ENCODE peak calls at places on chromosomes 11 and 22, in six cellular contexts. M, S, B, A, T and L are unnamed samples.

GRCh38 chr11:18706330-18707243 is 8.0 kb downstream of the TMEM86A start:
- DNase-seq in M (peak; percentile 37), S (peak; percentile 65), T (peak; percentile 60), A (peak; percentile 43), B (peak; percentile 53), L (no peak)

GRCh38 chr11:23539556-23539955 is 679.3 kb upstream of the CCDC179 start:
- DNase-seq in A (no peak), B (no peak), S (no peak), T (no peak), M (no peak), L (no peak)

GRCh38 chr11:70068950-70069349 is 9.2 kb upstream of the ANO1 start:
- DNase-seq in T (no peak), M (no peak), B (no peak), A (no peak), S (no peak), L (no peak)

GRCh38 chr22:29979645-29980303 is 96.8 kb downstream of the MTMR3 start:
- DNase-seq in S (no peak), A (no peak), T (no peak), M (no peak), B (no peak), L (no peak)

GRCh38 chr11:10371926-10372641 is 67.2 kb downstream of the ADM start:
- DNase-seq in M (no peak), T (no peak), S (no peak), B (no peak), A (no peak), L (no peak)

GRCh38 chr11:119666061-119666460 is 62.9 kb downstream of the NECTIN1 start:
- DNase-seq in T (no peak), M (no peak), B (no peak), S (no peak), A (no peak), L (no peak)

GRCh38 chr11:105937331-105937730 is 84.7 kb downstream of the MSANTD4 start:
- DNase-seq in B (no peak), A (no peak), S (no peak), M (no peak), T (no peak), L (no peak)

GRCh38 chr22:20761536-20761935 is 12.4 kb upstream of the SERPIND1 start:
- DNase-seq in T (no peak), B (no peak), S (no peak), A (no peak), M (no peak), L (no peak)

GRCh38 chr11:106815209-106815608 is 203.1 kb downstream of the GUCY1A2 start:
- DNase-seq in B (no peak), A (no peak), T (no peak), M (no peak), S (no peak), L (no peak)

GRCh38 chr11:3021125-3021524 is 29.0 kb upstream of the NAP1L4 start:
- DNase-seq in M (peak; percentile 29), S (peak; percentile 72), B (no peak), T (no peak), A (no peak), L (no peak)

GRCh38 chr11:45056529-45056928 is 89.9 kb upstream of the PRDM11 start:
- DNase-seq in M (no peak), S (no peak), B (no peak), A (no peak), T (no peak), L (no peak)

GRCh38 chr11:28343304-28344233 is 235.4 kb downstream of the METTL15 start:
- DNase-seq in M (no peak), A (no peak), T (no peak), B (no peak), S (peak; percentile 14), L (no peak)

GRCh38 chr11:108958446-108959123 is 293.7 kb downstream of the DDX10 start:
- DNase-seq in A (no peak), T (no peak), S (no peak), B (no peak), M (no peak), L (no peak)

GRCh38 chr11:727859-728748 is 19.2 kb upstream of the TALDO1 start:
- DNase-seq in S (peak; percentile 90), B (peak; percentile 78), A (peak; percentile 54), T (peak; percentile 42), M (peak; percentile 74), L (peak; percentile 73)

GRCh38 chr11:109547356-109548027 is 125.5 kb downstream of the C11orf87 start:
- DNase-seq in A (no peak), T (no peak), B (no peak), M (no peak), S (no peak), L (no peak)

GRCh38 chr11:111982532-111983186 is 42.5 kb upstream of the DLAT start:
- DNase-seq in S (no peak), B (no peak), M (no peak), A (no peak), T (no peak), L (no peak)

GRCh38 chr11:116703421-116703820 is 69.4 kb downstream of the BUD13 start:
- DNase-seq in T (peak; percentile 61), S (no peak), A (peak; percentile 43), B (no peak), M (no peak), L (peak; percentile 43)

GRCh38 chr22:24006207-24006913 is 1.1 kb upstream of the GSTT4 start:
- DNase-seq in B (no peak), T (no peak), A (no peak), S (no peak), M (no peak), L (no peak)

GRCh38 chr11:45285289-45285828 is 782 bp downstream of the SYT13 start:
- DNase-seq in M (no peak), S (no peak), B (no peak), T (peak; percentile 9), A (no peak), L (no peak)

GRCh38 chr22:37932401-37932800 is 21.0 kb downstream of the C22orf23 start:
- DNase-seq in S (no peak), A (no peak), M (no peak), B (no peak), T (no peak), L (no peak)

GRCh38 chr11:27398413-27398780 is 35.4 kb upstream of the CCDC34 start:
- DNase-seq in B (no peak), T (no peak), M (no peak), A (no peak), S (no peak), L (no peak)

GRCh38 chr22:29892315-29892714 is 9.3 kb downstream of the MTMR3 start:
- DNase-seq in B (no peak), T (no peak), M (no peak), A (no peak), S (no peak), L (no peak)

GRCh38 chr11:19962795-19963163 is 197.5 kb downstream of the DBX1 start:
- DNase-seq in M (no peak), S (no peak), B (no peak), T (no peak), A (no peak), L (no peak)

GRCh38 chr11:843086-843704 is 543 bp downstream of the TSPAN4 start:
- DNase-seq in T (no peak), A (no peak), M (no peak), S (peak; percentile 38), B (no peak), L (no peak)

GRCh38 chr11:133971871-133972270 is 15.1 kb upstream of the IGSF9B start:
- DNase-seq in S (no peak), B (no peak), A (no peak), M (no peak), T (no peak), L (no peak)

GRCh38 chr22:45265546-45265945 is 19.2 kb upstream of the UPK3A start:
- DNase-seq in M (no peak), T (no peak), S (no peak), A (no peak), B (no peak), L (no peak)

GRCh38 chr22:45587638-45588481 is 83.8 kb upstream of the ATXN10 start:
- DNase-seq in T (no peak), M (no peak), S (no peak), B (no peak), A (no peak), L (no peak)

GRCh38 chr11:78806214-78807004 is 231.7 kb upstream of the NARS2 start:
- DNase-seq in B (no peak), A (no peak), T (no peak), M (no peak), S (peak; percentile 40), L (no peak)

GRCh38 chr11:126336646-126337045 is 18.8 kb upstream of the ST3GAL4 start:
- DNase-seq in T (no peak), S (no peak), B (no peak), A (no peak), M (no peak), L (no peak)

GRCh38 chr11:69625476-69625875 is 15.5 kb upstream of the CCND1 start:
- DNase-seq in M (no peak), S (no peak), T (no peak), B (no peak), A (no peak), L (no peak)

GRCh38 chr11:83272627-83273026 is 13.5 kb downstream of the CCDC90B start:
- DNase-seq in T (no peak), S (no peak), M (no peak), B (no peak), A (no peak), L (no peak)

GRCh38 chr22:37279469-37279868 is 2.8 kb upstream of the CYTH4 start:
- DNase-seq in M (no peak), S (no peak), A (no peak), T (no peak), B (no peak), L (no peak)